ENCODE peak calls at places on chromosomes 7 and 10, in eight cellular contexts. One of them, this sample, is unnamed.

GRCh38 chr10:37476285-37476684 is 350.9 kb downstream of the ANKRD30A start:
- DNase-seq in CD4-positive, CD25-positive, alpha-beta regulatory T cell: no peak
- DNase-seq in HEK293T: no peak
- DNase-seq in psoas muscle: no peak
- DNase-seq in HTR-8/SVneo: no peak
- DNase-seq in fibroblast of pulmonary artery: no peak
- DNase-seq in transverse colon: no peak
- DNase-seq in left ventricle myocardium superior: no peak
- DNase-seq in this sample: no peak

GRCh38 chr7:69036301-69036700 is 562.0 kb upstream of the AUTS2 start:
- DNase-seq in CD4-positive, CD25-positive, alpha-beta regulatory T cell: no peak
- DNase-seq in HEK293T: no peak
- DNase-seq in psoas muscle: no peak
- DNase-seq in HTR-8/SVneo: no peak
- DNase-seq in fibroblast of pulmonary artery: no peak
- DNase-seq in transverse colon: no peak
- DNase-seq in left ventricle myocardium superior: no peak
- DNase-seq in this sample: no peak

GRCh38 chr7:36278767-36279171 is 110.9 kb upstream of the ANLN start:
- DNase-seq in CD4-positive, CD25-positive, alpha-beta regulatory T cell: no peak
- DNase-seq in HEK293T: peak
- DNase-seq in psoas muscle: no peak
- DNase-seq in HTR-8/SVneo: peak
- DNase-seq in fibroblast of pulmonary artery: peak
- DNase-seq in transverse colon: no peak
- DNase-seq in left ventricle myocardium superior: no peak
- DNase-seq in this sample: peak

GRCh38 chr10:88920198-88920597 is 32.4 kb downstream of the ACTA2 start:
- DNase-seq in CD4-positive, CD25-positive, alpha-beta regulatory T cell: no peak
- DNase-seq in HEK293T: no peak
- DNase-seq in psoas muscle: no peak
- DNase-seq in HTR-8/SVneo: no peak
- DNase-seq in fibroblast of pulmonary artery: peak
- DNase-seq in transverse colon: no peak
- DNase-seq in left ventricle myocardium superior: no peak
- DNase-seq in this sample: peak

GRCh38 chr7:151884276-151885201 is 7.6 kb upstream of the PRKAG2 start:
- DNase-seq in CD4-positive, CD25-positive, alpha-beta regulatory T cell: no peak
- DNase-seq in HEK293T: no peak
- DNase-seq in psoas muscle: no peak
- DNase-seq in HTR-8/SVneo: no peak
- DNase-seq in fibroblast of pulmonary artery: no peak
- DNase-seq in transverse colon: no peak
- DNase-seq in left ventricle myocardium superior: no peak
- DNase-seq in this sample: no peak

GRCh38 chr7:128886391-128887168 is 23.9 kb downstream of the ATP6V1F start:
- DNase-seq in CD4-positive, CD25-positive, alpha-beta regulatory T cell: no peak
- DNase-seq in HEK293T: no peak
- DNase-seq in psoas muscle: no peak
- DNase-seq in HTR-8/SVneo: no peak
- DNase-seq in fibroblast of pulmonary artery: no peak
- DNase-seq in transverse colon: no peak
- DNase-seq in left ventricle myocardium superior: no peak
- DNase-seq in this sample: no peak

GRCh38 chr10:22605168-22605567 is 109.2 kb downstream of the PIP4K2A start:
- DNase-seq in CD4-positive, CD25-positive, alpha-beta regulatory T cell: no peak
- DNase-seq in HEK293T: no peak
- DNase-seq in psoas muscle: no peak
- DNase-seq in HTR-8/SVneo: no peak
- DNase-seq in fibroblast of pulmonary artery: peak
- DNase-seq in transverse colon: no peak
- DNase-seq in left ventricle myocardium superior: no peak
- DNase-seq in this sample: peak

GRCh38 chr7:126511046-126511445 is 741.7 kb downstream of the GRM8 start:
- DNase-seq in CD4-positive, CD25-positive, alpha-beta regulatory T cell: no peak
- DNase-seq in HEK293T: no peak
- DNase-seq in psoas muscle: no peak
- DNase-seq in HTR-8/SVneo: no peak
- DNase-seq in fibroblast of pulmonary artery: no peak
- DNase-seq in transverse colon: no peak
- DNase-seq in left ventricle myocardium superior: no peak
- DNase-seq in this sample: no peak

GRCh38 chr7:151431281-151431767 is 8.6 kb downstream of the CRYGN start:
- DNase-seq in CD4-positive, CD25-positive, alpha-beta regulatory T cell: no peak
- DNase-seq in HEK293T: no peak
- DNase-seq in psoas muscle: no peak
- DNase-seq in HTR-8/SVneo: no peak
- DNase-seq in fibroblast of pulmonary artery: no peak
- DNase-seq in transverse colon: no peak
- DNase-seq in left ventricle myocardium superior: no peak
- DNase-seq in this sample: no peak

GRCh38 chr7:150952331-150953050 is 25.6 kb downstream of the KCNH2 start:
- DNase-seq in CD4-positive, CD25-positive, alpha-beta regulatory T cell: no peak
- DNase-seq in HEK293T: no peak
- DNase-seq in psoas muscle: no peak
- DNase-seq in HTR-8/SVneo: no peak
- DNase-seq in fibroblast of pulmonary artery: no peak
- DNase-seq in transverse colon: no peak
- DNase-seq in left ventricle myocardium superior: no peak
- DNase-seq in this sample: no peak

GRCh38 chr10:11295492-11295891 is 277.8 kb downstream of the CELF2 start:
- DNase-seq in CD4-positive, CD25-positive, alpha-beta regulatory T cell: no peak
- DNase-seq in HEK293T: no peak
- DNase-seq in psoas muscle: no peak
- DNase-seq in HTR-8/SVneo: no peak
- DNase-seq in fibroblast of pulmonary artery: no peak
- DNase-seq in transverse colon: no peak
- DNase-seq in left ventricle myocardium superior: no peak
- DNase-seq in this sample: no peak

GRCh38 chr10:74598891-74599566 is 227.4 kb upstream of the KAT6B start:
- DNase-seq in CD4-positive, CD25-positive, alpha-beta regulatory T cell: no peak
- DNase-seq in HEK293T: no peak
- DNase-seq in psoas muscle: no peak
- DNase-seq in HTR-8/SVneo: no peak
- DNase-seq in fibroblast of pulmonary artery: peak
- DNase-seq in transverse colon: no peak
- DNase-seq in left ventricle myocardium superior: no peak
- DNase-seq in this sample: peak

This sample was measured in fibroblast of the aortic adventitia.